ENCODE peak calls at places on chromosome 17, in nine cellular contexts. R is stimulated activated CD8-positive, alpha-beta memory T cell treated with anti-CD3 and anti-CD28 coated beads, Interleukin-12 subunit alpha, Interleukin-12 subunit beta, amount 100 ng/mL, for 4 hours; X is nucleus accumbens; O is HFFc6; C is cardiac muscle cell; B is HTR-8/SVneo; K is stromal cell of bone marrow; L is NCI-H1417; W is skeletal muscle cell. Q is an unnamed sample.

GRCh38 chr17:2828396-2829038 is 32.3 kb downstream of the RAP1GAP2 start:
- DNase-seq in R (peak), X (no peak), O (peak), C (peak), B (peak), K (no peak), L (peak), W (no peak), Q (peak)

GRCh38 chr17:7383742-7384488 is 3.0 kb downstream of the TNK1 start:
- DNase-seq in R (peak), X (no peak), O (no peak), C (peak), B (peak), K (no peak), L (no peak), W (no peak), Q (peak)

GRCh38 chr17:60391419-60392041 is 403 bp downstream of the USP32 start:
- DNase-seq in R (peak), X (no peak), O (peak), C (no peak), B (peak), K (no peak), L (no peak), W (no peak), Q (no peak)

GRCh38 chr17:27762527-27763305 is 37.6 kb downstream of the NOS2 start:
- DNase-seq in R (no peak), X (no peak), O (peak), C (peak), B (no peak), K (no peak), L (no peak), W (no peak), Q (peak)

GRCh38 chr17:38324141-38324540 is 19.6 kb downstream of the GPR179 start:
- DNase-seq in R (no peak), X (no peak), O (no peak), C (no peak), B (no peak), K (no peak), L (no peak), W (no peak), Q (no peak)

GRCh38 chr17:78694805-78695531 is 87.1 kb downstream of the CYTH1 start:
- DNase-seq in R (no peak), X (no peak), O (no peak), C (no peak), B (no peak), K (no peak), L (no peak), W (no peak), Q (no peak)

GRCh38 chr17:76598004-76598439 is 12.4 kb upstream of the ST6GALNAC2 start:
- DNase-seq in R (no peak), X (peak), O (no peak), C (no peak), B (no peak), K (no peak), L (peak), W (no peak), Q (no peak)

GRCh38 chr17:29772981-29773380 is 150.3 kb upstream of the CORO6 start:
- DNase-seq in R (no peak), X (no peak), O (no peak), C (no peak), B (no peak), K (no peak), L (no peak), W (no peak), Q (no peak)

GRCh38 chr17:18248811-18249210 is 9.7 kb downstream of the FLII start:
- DNase-seq in R (no peak), X (no peak), O (no peak), C (no peak), B (no peak), K (no peak), L (no peak), W (no peak), Q (no peak)

GRCh38 chr17:42287305-42288077 is 807 bp upstream of the STAT5A start:
- DNase-seq in R (peak), X (no peak), O (no peak), C (peak), B (no peak), K (no peak), L (no peak), W (no peak), Q (peak)

GRCh38 chr17:50634123-50634914 is at the start of gene ABCC3:
- DNase-seq in R (no peak), X (no peak), O (no peak), C (peak), B (peak), K (no peak), L (peak), W (no peak), Q (no peak)

GRCh38 chr17:22221344-22221743 is 529.0 kb downstream of the KCNJ18 start:
- DNase-seq in R (no peak), X (no peak), O (no peak), C (no peak), B (no peak), K (no peak), L (no peak), W (no peak), Q (no peak)

GRCh38 chr17:41544497-41544896 is 16.4 kb upstream of the KRT19 start:
- DNase-seq in R (no peak), X (no peak), O (no peak), C (no peak), B (no peak), K (no peak), L (peak), W (no peak), Q (no peak)

GRCh38 chr17:17435323-17435722 is 41.5 kb upstream of the MED9 start:
- DNase-seq in R (no peak), X (no peak), O (peak), C (peak), B (peak), K (peak), L (no peak), W (peak), Q (no peak)

GRCh38 chr17:17493249-17493985 is 2.8 kb downstream of the RASD1 start:
- DNase-seq in R (no peak), X (no peak), O (no peak), C (no peak), B (no peak), K (no peak), L (peak), W (no peak), Q (no peak)

GRCh38 chr17:80605326-80606066 is 60.9 kb downstream of the RPTOR start:
- DNase-seq in R (no peak), X (no peak), O (no peak), C (peak), B (no peak), K (no peak), L (no peak), W (no peak), Q (peak)

GRCh38 chr17:58387834-58388233 is 29.5 kb downstream of the RNF43 start:
- DNase-seq in R (no peak), X (no peak), O (no peak), C (no peak), B (no peak), K (no peak), L (no peak), W (no peak), Q (peak)

GRCh38 chr17:35875439-35876139 is 4.6 kb downstream of the CCL5 start:
- DNase-seq in R (no peak), X (no peak), O (no peak), C (no peak), B (no peak), K (no peak), L (no peak), W (no peak), Q (no peak)

GRCh38 chr17:39192901-39193300 is 4.6 kb downstream of the CACNB1 start:
- DNase-seq in R (no peak), X (no peak), O (no peak), C (no peak), B (no peak), K (no peak), L (no peak), W (no peak), Q (no peak)

GRCh38 chr17:3639981-3640596 is 3.5 kb downstream of the CTNS start:
- DNase-seq in R (no peak), X (no peak), O (peak), C (peak), B (no peak), K (peak), L (no peak), W (no peak), Q (peak)

GRCh38 chr17:81700353-81701287 is 2.5 kb upstream of the MRPL12 start:
- DNase-seq in R (no peak), X (no peak), O (no peak), C (no peak), B (no peak), K (no peak), L (no peak), W (no peak), Q (no peak)

GRCh38 chr17:82943751-82944150 is 103.9 kb upstream of the ZNF750 start:
- DNase-seq in R (no peak), X (no peak), O (no peak), C (no peak), B (no peak), K (no peak), L (no peak), W (no peak), Q (no peak)

GRCh38 chr17:17363638-17364337 is 60.6 kb downstream of the NT5M start:
- DNase-seq in R (no peak), X (no peak), O (no peak), C (no peak), B (no peak), K (no peak), L (peak), W (no peak), Q (no peak)